ENCODE peak calls at places on chromosomes 5 and 9, in four cellular contexts. Y is dorsolateral prefrontal cortex, V is AG04449, B is H7. F is an unnamed sample.

GRCh38 chr9:125971050-125971449 is 223.9 kb downstream of the PBX3 start:
- DNase-seq in B (no peak), V (no peak), Y (no peak), F (no peak)

GRCh38 chr5:544675-545330 is 20.6 kb upstream of the SLC9A3 start:
- DNase-seq in Y (no peak), V (no peak), B (no peak), F (no peak)

GRCh38 chr5:55575815-55576583 is 41.2 kb upstream of the PLPP1 start:
- DNase-seq in B (no peak), V (no peak), Y (no peak), F (no peak)

GRCh38 chr9:89593776-89594427 is 10.9 kb upstream of the GADD45G start:
- DNase-seq in V (no peak), B (peak), Y (no peak), F (no peak)

GRCh38 chr5:139667001-139667729 is 19.0 kb downstream of the CXXC5 start:
- DNase-seq in V (no peak), B (no peak), Y (no peak), F (no peak)

GRCh38 chr9:95502248-95502647 is 14.5 kb downstream of the PTCH1 start:
- DNase-seq in B (no peak), V (no peak), Y (no peak), F (no peak)

GRCh38 chr9:122374885-122375420 is 4.1 kb downstream of the PTGS1 start:
- DNase-seq in B (peak), V (no peak), Y (no peak), F (no peak)

GRCh38 chr9:114186091-114186792 is 30.9 kb downstream of the COL27A1 start:
- DNase-seq in V (no peak), B (no peak), Y (no peak), F (no peak)

GRCh38 chr9:137114613-137115393 is at the start of gene DPP7:
- DNase-seq in B (peak), Y (peak), V (no peak), F (no peak)

GRCh38 chr9:115234094-115234493 is 116.1 kb upstream of the TNC start:
- DNase-seq in B (no peak), Y (no peak), V (peak), F (peak)

GRCh38 chr5:16593013-16593412 is 23.8 kb downstream of the RETREG1 start:
- DNase-seq in B (no peak), Y (no peak), V (no peak), F (no peak)

DNA sequence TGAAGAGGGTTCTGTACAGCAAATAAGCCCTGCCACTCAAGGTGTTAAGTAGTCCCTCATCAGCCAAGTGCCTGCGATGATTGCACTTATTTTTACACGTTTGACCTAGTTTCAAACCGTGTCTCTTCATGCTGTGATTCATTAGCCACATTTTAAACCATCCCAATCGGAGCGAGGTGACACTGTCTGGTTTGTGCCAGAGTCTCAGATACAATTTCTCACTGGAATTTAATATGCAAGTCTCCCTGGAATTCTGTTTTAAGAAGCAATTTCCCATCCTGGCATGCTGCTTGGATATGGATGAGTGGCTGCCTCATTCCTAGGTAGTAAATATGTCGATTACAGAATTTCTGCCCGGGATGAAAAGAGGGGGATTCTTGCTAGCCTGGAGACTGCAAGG is 1.6 kb downstream of the INSYN2B start:
- DNase-seq in Y (no peak), B (no peak), V (no peak), F (no peak)
- H3K4me3 ChIP-seq in Y (peak), B (no peak), V (peak), F (peak)

GRCh38 chr5:136191304-136192014 is 1.5 kb downstream of the SMIM32 start:
- DNase-seq in B (peak), V (no peak), Y (no peak), F (no peak)
- H3K4me3 ChIP-seq in B (peak), V (peak), Y (peak), F (peak)

DNA sequence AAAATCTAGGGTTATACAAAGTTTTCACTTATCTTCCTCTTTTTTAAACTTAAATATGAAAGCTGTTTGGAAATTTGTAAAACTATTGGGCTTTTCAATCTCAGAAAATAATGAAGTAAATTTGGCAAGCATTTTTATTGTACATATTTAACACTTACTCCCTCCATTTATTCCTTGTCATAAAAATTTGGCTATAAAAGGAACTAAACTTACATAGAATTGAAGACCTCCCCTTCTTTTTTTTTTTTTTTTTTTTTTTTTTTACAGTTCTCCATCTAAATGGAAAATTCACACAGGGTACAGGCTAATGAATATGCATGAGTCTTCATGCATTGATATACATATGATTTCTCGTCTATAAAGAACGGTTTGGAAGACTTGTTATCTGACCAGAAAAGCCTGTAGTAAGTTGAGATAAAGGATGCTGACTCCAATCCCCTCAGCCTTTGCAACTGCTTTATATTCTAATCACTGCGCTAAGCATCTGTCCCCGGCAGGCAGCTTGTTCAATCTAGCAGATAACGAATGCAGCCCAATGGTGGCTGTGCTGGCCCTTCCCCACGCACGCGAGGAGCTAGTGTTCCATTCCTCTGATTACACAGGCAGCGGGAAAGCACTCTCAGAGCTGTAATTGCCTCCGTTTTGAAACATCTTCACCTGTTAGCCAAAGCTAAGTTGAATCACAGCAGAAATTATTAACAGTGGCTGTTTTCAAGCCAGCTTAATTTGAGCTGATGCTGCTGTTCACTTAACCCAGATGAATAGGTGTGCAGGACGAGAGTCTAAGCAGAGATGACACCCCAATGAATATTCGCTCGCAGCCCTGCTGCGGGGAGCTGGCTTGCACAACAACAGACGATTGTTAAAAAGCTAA is 453.8 kb upstream of the ZNF608 start:
- DNase-seq in B (no peak), V (no peak), Y (peak), F (no peak)
- H3K4me3 ChIP-seq in B (no peak), V (peak), Y (peak), F (peak)

GRCh38 chr9:135649508-135649907 is 10.2 kb upstream of the GLT6D1 start:
- DNase-seq in V (no peak), B (peak), Y (no peak), F (no peak)
- H3K4me3 ChIP-seq in V (no peak), B (peak), Y (no peak), F (no peak)

DNA sequence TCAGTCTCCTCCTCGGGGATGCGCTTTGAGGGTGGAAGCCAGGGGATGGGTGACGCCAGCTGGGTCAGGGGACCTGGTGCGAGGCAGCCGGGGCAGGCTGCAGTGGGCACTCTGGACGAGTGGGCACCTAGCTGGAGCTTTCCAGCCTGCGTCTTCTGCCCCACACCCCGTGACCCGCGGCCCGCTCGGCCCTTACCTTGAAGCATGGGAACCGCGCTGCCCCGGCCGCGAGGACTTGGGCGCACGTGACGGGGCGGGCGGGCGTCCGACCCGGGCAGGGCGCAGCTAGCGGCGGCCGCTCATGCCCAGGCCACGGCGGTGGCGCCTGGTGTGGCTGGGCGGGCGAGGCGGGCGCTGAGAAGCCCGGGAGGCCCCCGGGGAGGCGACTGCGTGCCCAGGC is 308 bp downstream of the FAM163B start:
- DNase-seq in B (no peak), Y (no peak), V (no peak), F (no peak)
- H3K4me3 ChIP-seq in B (peak), Y (peak), V (no peak), F (no peak)

GRCh38 chr9:100573655-100574260 is 4.1 kb upstream of the CAVIN4 start:
- DNase-seq in V (no peak), Y (no peak), B (no peak), F (no peak)
- H3K4me3 ChIP-seq in V (no peak), Y (no peak), B (no peak), F (no peak)

DNA sequence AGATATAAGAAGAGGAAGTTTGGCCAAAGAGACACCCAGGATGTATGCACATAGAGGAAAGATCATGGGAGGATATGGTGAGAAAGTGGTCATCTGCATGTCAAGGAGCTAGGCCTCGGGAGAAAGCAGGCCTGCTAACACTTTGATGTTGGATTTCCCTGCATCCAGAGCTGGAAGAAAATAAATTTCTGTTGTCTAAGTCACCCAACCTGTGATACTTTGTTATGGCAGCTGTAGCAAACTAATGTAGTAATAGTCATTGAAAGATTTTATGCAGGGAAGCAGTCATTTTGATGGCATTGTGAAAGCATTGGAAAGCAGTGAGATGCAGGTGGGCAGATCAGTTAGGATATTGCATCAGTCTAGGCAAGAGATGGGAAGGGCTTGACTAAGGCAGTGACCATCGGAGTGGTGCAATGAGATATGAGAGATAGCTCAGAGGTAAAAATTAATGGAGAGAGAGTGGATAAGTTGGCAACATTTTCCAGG is 24.5 kb upstream of the FOCAD start:
- DNase-seq in V (no peak), B (no peak), Y (no peak), F (no peak)
- H3K4me3 ChIP-seq in V (no peak), B (peak), Y (no peak), F (no peak)

F was measured in skeletal muscle cell.